ENCODE peak calls at places on chromosomes 16 and 17, in six cellular contexts. G is A549, N is GM12878, E is K562, D is endothelial cell of umbilical vein, Q is HepG2. M is an unnamed sample.

GRCh38 chr17:76539631-76540271 is at the start of gene PRCD:
- DNase-seq in Q (no peak), N (no peak), G (peak; percentile 59), D (no peak), E (no peak), M (no peak)

GRCh38 chr16:84198401-84198800 is 7.4 kb downstream of the ADAD2 start:
- DNase-seq in E (no peak), D (no peak), N (no peak), G (no peak), Q (no peak), M (peak; percentile 43)

GRCh38 chr16:67846063-67846319 is 742 bp upstream of the NUTF2 start:
- DNase-seq in D (no peak), G (no peak), N (no peak), Q (no peak), E (no peak), M (no peak)

GRCh38 chr17:76740329-76741118 is 2.6 kb downstream of the MFSD11 start:
- DNase-seq in N (no peak), E (peak; percentile 52), Q (no peak), D (no peak), G (no peak), M (no peak)

GRCh38 chr17:49633250-49633649 is 44.6 kb downstream of the SPOP start:
- DNase-seq in E (no peak), N (no peak), D (no peak), G (no peak), Q (no peak), M (no peak)

GRCh38 chr17:43667506-43668438 is 6.0 kb upstream of the MEOX1 start:
- DNase-seq in N (no peak), D (peak; percentile 66), G (no peak), E (no peak), Q (peak; percentile 89), M (no peak)

GRCh38 chr16:86531193-86531550 is 20.8 kb downstream of the FOXF1 start:
- DNase-seq in G (no peak), D (no peak), Q (no peak), N (no peak), E (no peak), M (no peak)

GRCh38 chr16:27315333-27316037 is 1.7 kb downstream of the IL4R start:
- DNase-seq in E (peak; percentile 13), G (peak; percentile 58), D (peak; percentile 89), Q (peak; percentile 81), N (no peak), M (peak; percentile 88)

GRCh38 chr17:56269998-56270397 is 116.7 kb downstream of the ANKFN1 start:
- DNase-seq in Q (no peak), E (no peak), G (no peak), N (no peak), D (no peak), M (no peak)

GRCh38 chr16:1777375-1778199 is 4.7 kb upstream of the MRPS34 start:
- DNase-seq in N (no peak), G (no peak), Q (no peak), D (no peak), E (no peak), M (no peak)

GRCh38 chr16:89602952-89603590 is 10.4 kb upstream of the DPEP1 start:
- DNase-seq in D (no peak), N (no peak), G (no peak), Q (no peak), E (no peak), M (no peak)

GRCh38 chr17:78734841-78735641 is 47.0 kb downstream of the CYTH1 start:
- DNase-seq in E (peak; percentile 33), D (no peak), Q (peak; percentile 52), G (no peak), N (no peak), M (no peak)

DNA sequence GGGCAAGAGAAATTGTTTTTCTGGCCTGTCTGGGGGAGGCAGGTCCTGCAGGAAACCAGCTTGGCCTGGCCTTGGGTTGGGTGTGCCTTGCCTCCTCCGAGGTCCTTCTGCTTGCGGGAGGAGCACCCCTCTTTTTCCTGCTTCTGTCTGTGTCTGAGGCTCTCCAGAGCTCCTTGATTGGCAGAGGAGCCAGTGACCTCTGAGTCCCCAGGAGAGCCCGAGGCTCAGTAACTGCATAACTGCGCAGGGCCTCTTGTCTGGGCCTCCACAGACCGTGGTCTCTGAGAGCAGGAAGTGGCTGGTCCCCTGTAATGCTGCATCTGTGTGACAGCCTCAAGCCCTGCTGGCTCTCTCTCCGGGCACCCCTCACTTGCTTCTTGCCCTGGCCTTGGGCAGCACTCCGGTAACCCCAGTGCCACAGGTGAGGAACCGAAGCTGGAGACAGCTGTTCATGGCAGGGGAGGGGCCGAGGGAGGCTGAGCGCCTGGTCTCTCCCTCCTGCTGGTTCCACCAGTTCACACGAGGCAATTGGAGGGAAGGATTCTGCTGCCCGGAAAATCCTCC is 1.6 kb downstream of the CAPN15 start:
- DNase-seq in G (no peak), E (no peak), Q (no peak), N (no peak), D (no peak), M (no peak)
- TF ChIP-seq POLR2A in G (no peak), E (no peak), Q (no peak), N (peak; percentile 48), D (peak; percentile 6), M (no peak)

GRCh38 chr16:30397056-30397455 is 1.8 kb downstream of the ZNF48 start:
- DNase-seq in D (no peak), N (no peak), Q (no peak), G (no peak), E (peak; percentile 51), M (no peak)

GRCh38 chr16:30401768-30402425 is 5.5 kb upstream of the ZNF771 start:
- DNase-seq in Q (peak; percentile 97), E (peak; percentile 30), G (no peak), N (no peak), D (no peak), M (no peak)

GRCh38 chr16:30397776-30398659 is 2.8 kb downstream of the ZNF48 start:
- DNase-seq in D (no peak), E (no peak), N (no peak), G (no peak), Q (no peak), M (no peak)

GRCh38 chr16:30398660-30399434 is 3.6 kb downstream of the ZNF48 start:
- DNase-seq in N (no peak), E (no peak), G (no peak), Q (no peak), D (no peak), M (no peak)

DNA sequence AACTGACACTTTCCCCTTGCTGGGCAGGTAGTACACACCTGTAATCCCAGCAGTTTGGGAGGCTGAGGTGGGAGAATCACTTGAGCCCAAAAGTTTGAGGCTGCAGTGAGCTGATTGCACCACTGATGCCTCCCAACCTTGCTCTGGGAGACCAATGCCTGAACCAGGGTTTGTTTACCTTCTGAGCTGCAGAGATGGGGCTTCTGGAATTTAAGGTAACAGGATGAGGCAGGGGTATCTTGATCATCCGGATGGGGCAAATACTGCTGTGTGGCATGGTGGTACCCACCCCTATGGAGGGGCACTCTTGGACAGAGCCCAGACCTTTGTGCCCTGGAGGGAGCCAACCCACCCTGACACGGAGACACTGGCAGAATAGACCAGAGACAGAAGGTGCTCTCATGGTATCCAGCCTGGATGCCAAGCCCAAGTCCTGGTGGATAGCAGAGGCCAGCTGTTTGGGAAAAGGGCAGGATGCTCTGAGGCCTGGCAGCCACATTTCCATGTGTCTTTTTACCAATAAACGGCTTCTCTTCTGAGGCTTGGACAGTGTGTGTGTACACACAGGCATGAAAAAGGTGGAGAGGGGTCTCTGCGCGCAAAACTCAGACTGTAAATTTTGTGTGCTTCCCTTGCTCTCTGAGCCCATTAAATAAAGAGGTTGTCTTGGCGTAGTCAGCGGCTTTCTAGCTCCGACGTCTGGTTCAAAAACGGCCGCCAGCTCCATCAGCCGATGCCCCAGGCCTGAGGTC is 4.4 kb downstream of the ZNF48 start:
- DNase-seq in N (no peak), Q (no peak), E (no peak), G (no peak), D (no peak), M (no peak)
- TF ChIP-seq MYC in N (no peak), Q (no peak), E (no peak), G (no peak), D (no peak), M (no peak)

DNA sequence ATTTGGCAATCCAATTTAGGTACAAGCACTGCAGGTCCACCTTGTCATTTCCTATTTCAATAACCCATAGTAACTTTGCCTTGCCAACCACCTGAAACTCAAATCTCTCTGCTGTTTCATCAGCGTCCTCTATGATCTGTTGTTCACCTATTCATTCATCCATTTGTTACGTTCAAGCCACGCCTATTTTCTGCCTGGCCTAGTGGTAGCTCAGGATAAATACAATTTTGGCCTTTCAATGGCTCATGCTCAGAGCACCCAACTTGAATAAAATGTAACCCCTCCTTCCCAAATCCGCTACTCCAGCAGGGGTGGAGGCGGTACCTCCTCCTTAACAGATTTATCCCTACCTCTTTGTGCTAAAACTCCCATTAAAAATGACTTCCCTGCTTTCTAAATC is 3.6 kb upstream of the FBXO47 start:
- DNase-seq in N (no peak), G (no peak), Q (no peak), D (no peak), E (peak; percentile 20), M (no peak)
- TF ChIP-seq CTCF in N (no peak), G (no peak), Q (no peak), D (no peak), E (no peak), M (no peak)

GRCh38 chr16:77789085-77789611 is 784 bp downstream of the VAT1L start:
- DNase-seq in E (no peak), Q (no peak), D (no peak), N (no peak), G (no peak), M (no peak)

GRCh38 chr16:77789646-77790370 is 1.4 kb downstream of the VAT1L start:
- DNase-seq in Q (no peak), N (no peak), E (no peak), G (no peak), D (no peak), M (no peak)

GRCh38 chr16:77787452-77787851 is 912 bp upstream of the VAT1L start:
- DNase-seq in E (no peak), N (no peak), D (no peak), Q (no peak), G (no peak), M (no peak)

GRCh38 chr16:77786448-77786847 is 1.9 kb upstream of the VAT1L start:
- DNase-seq in Q (no peak), E (no peak), N (no peak), D (no peak), G (no peak), M (no peak)

GRCh38 chr16:77788196-77789084 is at the start of gene VAT1L:
- DNase-seq in N (no peak), D (peak; percentile 54), Q (no peak), E (peak; percentile 7), G (peak; percentile 42), M (peak; percentile 69)
- TF ChIP-seq POLR2A in N (no peak), D (no peak), Q (no peak), E (no peak), G (no peak), M (no peak)

GRCh38 chr17:42312285-42313130 is 24.2 kb downstream of the STAT5A start:
- DNase-seq in N (no peak), Q (peak; percentile 80), E (peak; percentile 97), G (peak; percentile 86), D (peak; percentile 85), M (peak; percentile 96)
- TF ChIP-seq MYC in N (no peak), Q (peak; percentile 84), E (no peak), G (no peak), D (no peak), M (peak; percentile 88)